ENCODE peak calls at places on chromosome 6, in six cellular contexts. One of them, this sample, is unnamed.

GRCh38 chr6:26576929-26577719 is 19.6 kb upstream of the ABT1 start:
- DNase-seq in Calu3: peak
- DNase-seq in stomach: no peak
- DNase-seq in osteocyte: no peak
- DNase-seq in neural crest cell: peak
- DNase-seq in hepatocyte: peak
- DNase-seq in this sample: peak

GRCh38 chr6:154951400-154952200 is 43.5 kb upstream of the TIAM2 start:
- DNase-seq in Calu3: peak
- DNase-seq in neural crest cell: no peak
- DNase-seq in osteocyte: no peak
- DNase-seq in stomach: no peak
- DNase-seq in hepatocyte: no peak
- DNase-seq in this sample: no peak

GRCh38 chr6:151240036-151240685 is 394 bp downstream of the AKAP12 start:
- DNase-seq in Calu3: peak
- DNase-seq in osteocyte: peak
- DNase-seq in stomach: peak
- DNase-seq in neural crest cell: peak
- DNase-seq in hepatocyte: peak
- DNase-seq in this sample: peak

GRCh38 chr6:169225131-169225576 is 28.5 kb downstream of the THBS2 start:
- DNase-seq in hepatocyte: no peak
- DNase-seq in Calu3: no peak
- DNase-seq in neural crest cell: no peak
- DNase-seq in stomach: peak
- DNase-seq in osteocyte: peak
- DNase-seq in this sample: no peak

GRCh38 chr6:167122827-167123657 is at the start of gene CCR6:
- DNase-seq in stomach: no peak
- DNase-seq in osteocyte: no peak
- DNase-seq in hepatocyte: peak
- DNase-seq in neural crest cell: no peak
- DNase-seq in Calu3: no peak
- DNase-seq in this sample: no peak

GRCh38 chr6:11965499-11965898 is 46.6 kb upstream of the HIVEP1 start:
- DNase-seq in hepatocyte: peak
- DNase-seq in osteocyte: no peak
- DNase-seq in Calu3: no peak
- DNase-seq in neural crest cell: no peak
- DNase-seq in stomach: no peak
- DNase-seq in this sample: no peak

GRCh38 chr6:140897804-140898573 is 1234.7 kb upstream of the GJE1 start:
- DNase-seq in Calu3: no peak
- DNase-seq in stomach: no peak
- DNase-seq in hepatocyte: no peak
- DNase-seq in neural crest cell: no peak
- DNase-seq in osteocyte: no peak
- DNase-seq in this sample: no peak

GRCh38 chr6:52022675-52023074 is 64.7 kb downstream of the PKHD1 start:
- DNase-seq in stomach: no peak
- DNase-seq in osteocyte: no peak
- DNase-seq in hepatocyte: no peak
- DNase-seq in Calu3: no peak
- DNase-seq in neural crest cell: no peak
- DNase-seq in this sample: no peak

GRCh38 chr6:31952140-31952805 is 6.4 kb downstream of the CFB start:
- DNase-seq in Calu3: peak
- DNase-seq in osteocyte: no peak
- DNase-seq in hepatocyte: peak
- DNase-seq in stomach: peak
- DNase-seq in neural crest cell: peak
- DNase-seq in this sample: peak

GRCh38 chr6:117920493-117920845 is 13.4 kb downstream of the SLC35F1 start:
- DNase-seq in neural crest cell: no peak
- DNase-seq in osteocyte: no peak
- DNase-seq in hepatocyte: peak
- DNase-seq in Calu3: no peak
- DNase-seq in stomach: no peak
- DNase-seq in this sample: no peak

GRCh38 chr6:131059486-131059885 is 3.6 kb downstream of the EPB41L2 start:
- DNase-seq in Calu3: no peak
- DNase-seq in neural crest cell: no peak
- DNase-seq in hepatocyte: no peak
- DNase-seq in osteocyte: no peak
- DNase-seq in stomach: no peak
- DNase-seq in this sample: no peak

GRCh38 chr6:2806664-2807063 is 35.0 kb downstream of the SERPINB1 start:
- DNase-seq in osteocyte: no peak
- DNase-seq in hepatocyte: no peak
- DNase-seq in stomach: no peak
- DNase-seq in Calu3: no peak
- DNase-seq in neural crest cell: no peak
- DNase-seq in this sample: no peak

GRCh38 chr6:72977114-72977513 is 248.2 kb downstream of the KHDC1L start:
- DNase-seq in osteocyte: no peak
- DNase-seq in neural crest cell: no peak
- DNase-seq in stomach: no peak
- DNase-seq in Calu3: no peak
- DNase-seq in hepatocyte: no peak
- DNase-seq in this sample: no peak

GRCh38 chr6:22029169-22029568 is 267.7 kb downstream of the PRL start:
- DNase-seq in osteocyte: no peak
- DNase-seq in Calu3: no peak
- DNase-seq in stomach: no peak
- DNase-seq in hepatocyte: no peak
- DNase-seq in neural crest cell: no peak
- DNase-seq in this sample: no peak

GRCh38 chr6:111030008-111031006 is 48.5 kb downstream of the RPF2 start:
- DNase-seq in osteocyte: no peak
- DNase-seq in stomach: no peak
- DNase-seq in neural crest cell: no peak
- DNase-seq in Calu3: no peak
- DNase-seq in hepatocyte: peak
- DNase-seq in this sample: no peak

GRCh38 chr6:133432021-133432989 is 191.1 kb downstream of the EYA4 start:
- DNase-seq in stomach: no peak
- DNase-seq in Calu3: no peak
- DNase-seq in neural crest cell: no peak
- DNase-seq in osteocyte: no peak
- DNase-seq in hepatocyte: no peak
- DNase-seq in this sample: peak

GRCh38 chr6:148885920-148886845 is 139.4 kb downstream of the UST start:
- DNase-seq in hepatocyte: no peak
- DNase-seq in Calu3: no peak
- DNase-seq in stomach: no peak
- DNase-seq in osteocyte: no peak
- DNase-seq in neural crest cell: no peak
- DNase-seq in this sample: peak

GRCh38 chr6:36920049-36920448 is 34.3 kb downstream of the C6orf89 start:
- DNase-seq in stomach: no peak
- DNase-seq in hepatocyte: no peak
- DNase-seq in osteocyte: no peak
- DNase-seq in Calu3: peak
- DNase-seq in neural crest cell: no peak
- DNase-seq in this sample: no peak

GRCh38 chr6:56437171-56437900 is 190.0 kb upstream of the COL21A1 start:
- DNase-seq in stomach: no peak
- DNase-seq in hepatocyte: no peak
- DNase-seq in Calu3: no peak
- DNase-seq in neural crest cell: no peak
- DNase-seq in osteocyte: no peak
- DNase-seq in this sample: no peak

DNA sequence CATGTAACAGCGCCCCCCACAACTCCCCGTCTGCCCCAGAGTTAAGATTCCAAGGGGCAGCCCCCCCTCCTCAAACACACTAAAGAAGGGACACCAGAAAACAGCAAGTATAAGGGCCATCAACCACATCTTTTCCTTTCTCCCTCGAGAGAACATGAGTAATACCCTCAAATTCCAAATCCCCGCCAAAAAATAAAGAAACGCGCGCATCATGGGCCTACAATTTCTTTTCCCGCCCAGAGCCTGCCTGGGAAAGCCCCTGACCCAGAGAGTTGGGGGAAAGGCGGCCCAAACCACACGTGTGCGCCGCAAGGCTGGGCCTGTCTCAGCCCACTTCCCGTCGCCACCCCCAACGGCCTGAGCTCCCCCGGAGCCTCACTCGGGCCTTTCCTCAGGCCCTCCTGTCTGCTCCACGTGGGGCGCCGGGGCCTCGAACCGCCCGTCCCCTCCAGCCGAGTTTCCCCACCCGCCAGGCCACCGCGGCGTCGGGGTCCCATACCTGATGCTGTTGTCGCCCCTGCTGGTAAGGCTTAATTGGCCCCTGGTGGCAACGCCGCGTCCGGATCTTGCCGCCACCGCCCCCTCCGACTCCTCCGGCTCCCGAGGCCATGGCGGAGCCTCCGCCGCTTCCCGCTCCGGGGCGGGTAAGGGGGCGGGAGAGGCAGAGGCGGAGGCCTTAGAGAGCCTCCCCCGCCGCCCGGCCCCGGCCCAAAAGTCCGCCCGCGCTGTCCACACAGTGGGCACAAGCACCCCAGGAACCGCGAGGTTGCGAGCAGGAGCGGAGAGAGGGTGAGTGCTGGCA is 746 bp downstream of the NUP153 start:
- DNase-seq in neural crest cell: peak
- DNase-seq in osteocyte: peak
- DNase-seq in Calu3: peak
- DNase-seq in stomach: peak
- DNase-seq in hepatocyte: peak
- DNase-seq in this sample: peak
- TF ChIP-seq CTCF in neural crest cell: peak
- TF ChIP-seq CTCF in osteocyte: peak
- TF ChIP-seq CTCF in Calu3: no peak
- TF ChIP-seq CTCF in stomach: no peak
- TF ChIP-seq CTCF in hepatocyte: no peak
- TF ChIP-seq CTCF in this sample: peak

GRCh38 chr6:15366879-15367278 is 121.0 kb downstream of the JARID2 start:
- DNase-seq in stomach: no peak
- DNase-seq in Calu3: no peak
- DNase-seq in neural crest cell: no peak
- DNase-seq in osteocyte: no peak
- DNase-seq in hepatocyte: no peak
- DNase-seq in this sample: no peak

GRCh38 chr6:15366003-15366535 is 120.2 kb downstream of the JARID2 start:
- DNase-seq in osteocyte: no peak
- DNase-seq in neural crest cell: no peak
- DNase-seq in Calu3: no peak
- DNase-seq in hepatocyte: no peak
- DNase-seq in stomach: no peak
- DNase-seq in this sample: no peak

GRCh38 chr6:15369838-15370237 is 124.0 kb downstream of the JARID2 start:
- DNase-seq in neural crest cell: no peak
- DNase-seq in Calu3: no peak
- DNase-seq in osteocyte: no peak
- DNase-seq in stomach: no peak
- DNase-seq in hepatocyte: no peak
- DNase-seq in this sample: no peak

GRCh38 chr6:15368873-15369272 is 123.0 kb downstream of the JARID2 start:
- DNase-seq in osteocyte: no peak
- DNase-seq in Calu3: no peak
- DNase-seq in stomach: no peak
- DNase-seq in neural crest cell: no peak
- DNase-seq in hepatocyte: no peak
- DNase-seq in this sample: no peak

GRCh38 chr6:15368186-15368585 is 122.3 kb downstream of the JARID2 start:
- DNase-seq in osteocyte: no peak
- DNase-seq in stomach: no peak
- DNase-seq in neural crest cell: no peak
- DNase-seq in hepatocyte: no peak
- DNase-seq in Calu3: no peak
- DNase-seq in this sample: no peak
- TF ChIP-seq CTCF in osteocyte: no peak
- TF ChIP-seq CTCF in stomach: no peak
- TF ChIP-seq CTCF in neural crest cell: no peak
- TF ChIP-seq CTCF in hepatocyte: no peak
- TF ChIP-seq CTCF in Calu3: no peak
- TF ChIP-seq CTCF in this sample: no peak

DNA sequence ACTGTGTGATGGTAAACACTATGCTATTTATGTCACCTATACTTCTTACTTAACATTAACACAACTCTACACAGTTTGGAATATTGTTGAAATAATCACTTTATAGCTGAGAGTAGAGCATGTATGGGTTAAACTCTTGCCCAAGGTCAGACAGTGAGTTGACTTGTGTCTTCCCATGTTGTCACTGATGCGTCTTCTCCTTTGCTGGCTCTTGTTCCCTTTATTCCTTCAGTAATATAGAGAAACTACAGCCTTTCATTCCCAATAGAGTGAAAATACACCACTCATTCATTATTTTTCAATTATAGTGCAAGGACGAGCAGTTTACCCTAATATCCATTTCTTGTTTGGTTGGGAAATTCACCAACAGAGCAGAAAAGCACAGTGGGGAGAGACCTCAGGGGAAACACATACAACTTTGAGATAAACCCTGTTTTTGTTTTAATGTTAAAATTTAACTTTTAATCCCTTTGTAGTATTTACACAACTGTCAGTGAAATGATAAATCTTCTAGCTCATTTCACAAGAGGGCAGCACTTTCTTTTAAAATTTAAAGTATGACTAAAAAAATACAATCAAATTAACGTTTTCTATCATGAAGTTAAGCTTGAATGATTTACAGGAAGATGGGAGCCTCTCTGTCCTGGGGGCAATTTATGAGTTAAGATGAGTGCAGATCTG is 363.0 kb downstream of the UTRN start:
- DNase-seq in Calu3: no peak
- DNase-seq in osteocyte: no peak
- DNase-seq in stomach: no peak
- DNase-seq in hepatocyte: no peak
- DNase-seq in neural crest cell: no peak
- DNase-seq in this sample: no peak
- TF ChIP-seq CTCF in Calu3: no peak
- TF ChIP-seq CTCF in osteocyte: peak
- TF ChIP-seq CTCF in stomach: no peak
- TF ChIP-seq CTCF in hepatocyte: peak
- TF ChIP-seq CTCF in neural crest cell: no peak
- TF ChIP-seq CTCF in this sample: no peak

DNA sequence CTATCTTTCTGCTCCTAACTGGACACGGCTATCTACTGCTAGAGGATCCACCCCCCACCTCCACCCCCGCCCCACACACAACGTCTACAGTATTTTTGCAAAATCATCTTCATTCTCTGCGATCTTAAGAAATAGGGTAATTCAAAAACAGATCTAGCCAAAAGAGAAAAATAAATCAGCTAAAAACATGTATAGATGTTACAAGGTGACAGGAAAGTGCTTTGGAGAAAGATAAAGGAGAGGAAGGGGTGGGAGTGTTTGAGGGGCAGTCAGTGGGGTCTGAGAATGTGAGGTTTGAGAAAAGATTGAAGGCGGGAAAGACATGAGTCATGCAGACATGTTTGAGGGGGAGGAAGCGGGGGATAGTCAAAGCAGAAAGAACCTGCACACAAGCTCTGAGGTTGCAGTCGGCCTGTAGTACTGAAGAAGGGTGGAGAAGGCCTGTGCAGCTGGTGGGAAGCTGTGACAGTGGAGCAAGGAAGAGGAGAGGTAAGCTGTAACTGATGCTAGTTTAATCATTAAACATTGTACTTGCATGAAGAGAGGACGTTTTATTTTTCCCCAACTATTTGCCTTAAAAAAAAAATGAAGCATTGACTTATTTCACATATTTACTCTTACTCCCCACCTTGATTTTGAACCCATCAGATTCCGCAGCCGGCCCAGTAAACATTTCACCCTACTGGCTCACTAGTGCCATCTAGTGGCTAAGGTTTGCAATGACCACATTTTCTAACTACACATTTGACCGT is 332.6 kb downstream of the ADGRB3 start:
- DNase-seq in Calu3: peak
- DNase-seq in osteocyte: no peak
- DNase-seq in stomach: peak
- DNase-seq in hepatocyte: peak
- DNase-seq in neural crest cell: peak
- DNase-seq in this sample: peak
- TF ChIP-seq CTCF in Calu3: peak
- TF ChIP-seq CTCF in osteocyte: peak
- TF ChIP-seq CTCF in stomach: peak
- TF ChIP-seq CTCF in hepatocyte: peak
- TF ChIP-seq CTCF in neural crest cell: peak
- TF ChIP-seq CTCF in this sample: peak